ENCODE peak calls at places on chromosomes 6 and 20, in four cellular contexts. X is Panc1, Z is tibial artery, V is colonic mucosa. D is an unnamed sample.

GRCh38 chr6:145749632-145750031 is 14.3 kb upstream of the EPM2A start:
- DNase-seq in X (no peak), Z (no peak), V (no peak), D (no peak)

GRCh38 chr20:36720510-36720909 is 25.4 kb downstream of the NDRG3 start:
- DNase-seq in V (no peak), X (no peak), Z (no peak), D (no peak)

GRCh38 chr20:59825944-59826759 is 107.3 kb downstream of the SYCP2 start:
- DNase-seq in Z (no peak), X (no peak), V (peak; percentile 77), D (peak; percentile 47)

GRCh38 chr6:11258260-11259237 is 26.1 kb upstream of the NEDD9 start:
- DNase-seq in X (no peak), Z (no peak), V (no peak), D (no peak)

GRCh38 chr20:35006009-35006408 is 50.3 kb downstream of the MYH7B start:
- DNase-seq in X (no peak), V (no peak), Z (no peak), D (peak; percentile 24)

GRCh38 chr20:19652591-19653026 is 105.4 kb upstream of the RIN2 start:
- DNase-seq in V (no peak), Z (no peak), X (no peak), D (no peak)

GRCh38 chr6:138372711-138373463 is 4.8 kb upstream of the SMIM28 start:
- DNase-seq in Z (no peak), X (no peak), V (no peak), D (no peak)

GRCh38 chr6:146543940-146544661 is 468 bp downstream of the RAB32 start:
- DNase-seq in X (no peak), V (peak; percentile 60), Z (peak; percentile 52), D (peak; percentile 81)

GRCh38 chr6:150755042-150755441 is 110.5 kb upstream of the MTHFD1L start:
- DNase-seq in Z (no peak), V (no peak), X (no peak), D (no peak)

GRCh38 chr6:13311155-13311554 is 17.2 kb downstream of the TBC1D7 start:
- DNase-seq in X (no peak), V (no peak), Z (no peak), D (no peak)

GRCh38 chr6:22732186-22732970 is 163.0 kb downstream of the HDGFL1 start:
- DNase-seq in V (no peak), X (no peak), Z (no peak), D (no peak)

GRCh38 chr20:49091104-49091503 is 45.0 kb downstream of the CSE1L start:
- DNase-seq in Z (no peak), V (no peak), X (no peak), D (no peak)

GRCh38 chr6:41489284-41489851 is 56.8 kb upstream of the FOXP4 start:
- DNase-seq in Z (no peak), V (no peak), X (no peak), D (no peak)

GRCh38 chr20:9027626-9028025 is 41.3 kb upstream of the PLCB4 start:
- DNase-seq in Z (no peak), X (no peak), V (no peak), D (no peak)

GRCh38 chr6:81561071-81561564 is 191.4 kb downstream of the TENT5A start:
- DNase-seq in X (no peak), Z (no peak), V (no peak), D (no peak)

GRCh38 chr6:170128346-170128745 is 162.5 kb downstream of the DLL1 start:
- DNase-seq in Z (peak; percentile 8), V (peak; percentile 14), X (no peak), D (peak; percentile 12)

GRCh38 chr6:134312038-134312660 is 5.8 kb downstream of the SGK1 start:
- DNase-seq in V (no peak), X (no peak), Z (no peak), D (no peak)

GRCh38 chr6:139282684-139283083 is 9.1 kb downstream of the TXLNB start:
- DNase-seq in X (no peak), Z (no peak), V (no peak), D (no peak)

GRCh38 chr6:108805611-108806181 is 42.5 kb upstream of the ARMC2 start:
- DNase-seq in X (no peak), Z (no peak), V (no peak), D (no peak)

GRCh38 chr6:15522026-15522425 is 140.8 kb downstream of the DTNBP1 start:
- DNase-seq in Z (peak; percentile 16), V (no peak), X (no peak), D (no peak)

GRCh38 chr20:62356948-62357667 is 10.0 kb downstream of the LAMA5 start:
- DNase-seq in X (no peak), Z (peak; percentile 63), V (no peak), D (peak; percentile 94)

GRCh38 chr20:22810030-22810429 is 225.1 kb upstream of the SSTR4 start:
- DNase-seq in Z (no peak), X (no peak), V (no peak), D (no peak)

GRCh38 chr6:155026366-155027045 is 31.4 kb downstream of the TIAM2 start:
- DNase-seq in Z (peak; percentile 61), X (peak; percentile 73), V (no peak), D (peak; percentile 80)

GRCh38 chr6:99802396-99803031 is 191.5 kb downstream of the MCHR2 start:
- DNase-seq in X (no peak), V (no peak), Z (no peak), D (no peak)

GRCh38 chr6:143621876-143622605 is 55.7 kb upstream of the PHACTR2 start:
- DNase-seq in X (no peak), Z (no peak), V (no peak), D (no peak)

GRCh38 chr6:110720066-110720465 is 95.2 kb downstream of the CDK19 start:
- DNase-seq in V (no peak), X (no peak), Z (no peak), D (no peak)

GRCh38 chr20:49747707-49748524 is 34.2 kb upstream of the B4GALT5 start:
- DNase-seq in V (peak; percentile 43), Z (peak; percentile 88), X (no peak), D (peak; percentile 92)

GRCh38 chr6:225121-225721 is 67.1 kb upstream of the DUSP22 start:
- DNase-seq in V (no peak), Z (no peak), X (no peak), D (no peak)

GRCh38 chr6:14596410-14596809 is 478.8 kb downstream of the CD83 start:
- DNase-seq in X (no peak), Z (peak; percentile 29), V (no peak), D (no peak)

GRCh38 chr20:31543966-31544598 is 29.8 kb downstream of the HM13 start:
- DNase-seq in Z (no peak), X (no peak), V (no peak), D (no peak)

GRCh38 chr20:14568225-14568624 is 230.8 kb upstream of the FLRT3 start:
- DNase-seq in X (no peak), Z (no peak), V (no peak), D (no peak)

GRCh38 chr20:32968833-32969241 is 35.4 kb downstream of the SUN5 start:
- DNase-seq in X (no peak), Z (no peak), V (peak; percentile 10), D (no peak)

GRCh38 chr6:82567621-82568020 is 204.0 kb downstream of the TPBG start:
- DNase-seq in X (no peak), Z (no peak), V (no peak), D (no peak)

GRCh38 chr6:35483892-35484645 is 12.8 kb downstream of the TEAD3 start:
- DNase-seq in V (no peak), Z (no peak), X (no peak), D (no peak)
- H3K36me3 ChIP-seq in V (no peaks in the 10 kb centered on the region), Z (peaks cover 41% of the 10 kb centered on the region), X (no peaks in the 10 kb centered on the region), D (peaks cover 3% of the 10 kb centered on the region)

GRCh38 chr6:88183503-88183902 is 17.4 kb upstream of the CNR1 start:
- DNase-seq in Z (no peak), X (no peak), V (no peak), D (no peak)
- H3K4me1 ChIP-seq in Z (no peaks in the 10 kb centered on the region), X (no peaks in the 10 kb centered on the region), V (no peaks in the 10 kb centered on the region), D (no peaks in the 10 kb centered on the region)

DNA sequence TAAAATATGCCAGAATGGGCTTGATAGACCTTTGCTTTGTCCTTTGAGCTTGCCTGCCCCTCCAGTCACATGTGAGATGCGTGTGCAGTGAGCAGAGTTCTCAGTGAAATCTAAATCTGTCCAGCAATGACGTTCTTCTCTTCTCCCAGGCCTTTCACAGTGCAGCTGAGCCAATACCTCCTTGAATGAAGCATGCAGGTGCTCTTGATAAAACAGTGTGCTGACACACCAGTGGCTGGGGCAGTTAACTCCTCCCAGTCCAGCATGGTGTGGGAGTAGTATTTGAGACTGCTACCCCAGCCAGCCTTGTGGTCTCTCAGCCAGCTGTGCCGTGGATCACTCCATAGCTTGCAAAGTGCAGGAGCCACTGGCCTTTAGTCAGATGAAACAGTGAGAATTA is 240.5 kb downstream of the FARS2 start:
- DNase-seq in Z (no peak), X (no peak), V (no peak), D (no peak)
- H3K27ac ChIP-seq in Z (no peak overlapping the region), X (no peak overlapping the region), V (no peak overlapping the region), D (no peak overlapping the region)

GRCh38 chr6:38055210-38055609 is 235.7 kb downstream of the ZFAND3 start:
- DNase-seq in Z (no peak), X (no peak), V (no peak), D (no peak)

GRCh38 chr6:38054526-38054925 is 235.0 kb downstream of the ZFAND3 start:
- DNase-seq in V (no peak), Z (no peak), X (no peak), D (no peak)

GRCh38 chr6:38062066-38062465 is 242.5 kb downstream of the ZFAND3 start:
- DNase-seq in Z (no peak), V (no peak), X (no peak), D (no peak)

GRCh38 chr6:38056361-38056760 is 236.8 kb downstream of the ZFAND3 start:
- DNase-seq in Z (no peak), V (no peak), X (no peak), D (no peak)

DNA sequence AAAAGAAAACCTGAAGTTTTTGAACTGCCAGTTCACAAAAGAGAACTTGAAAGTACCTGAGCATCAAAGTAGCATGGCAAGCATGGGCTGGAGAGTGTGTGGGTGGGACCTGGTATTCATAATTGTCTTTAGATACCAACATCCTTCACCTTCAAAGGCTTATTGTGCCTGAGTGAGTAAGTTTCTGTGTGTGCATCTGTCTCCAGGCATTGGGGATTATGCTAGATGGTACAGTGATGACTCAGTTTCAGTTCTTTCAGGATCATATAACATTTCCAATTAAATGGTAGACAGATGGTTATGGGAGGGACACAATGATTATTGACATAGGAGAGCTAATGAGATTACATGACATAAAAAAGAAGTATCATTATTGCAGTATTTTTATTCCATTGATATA is 238.5 kb downstream of the ZFAND3 start:
- DNase-seq in Z (no peak), X (no peak), V (no peak), D (no peak)
- H3K36me3 ChIP-seq in Z (peaks cover 15% of the 10 kb centered on the region), X (peaks cover 12% of the 10 kb centered on the region), V (no peaks in the 10 kb centered on the region), D (peaks cover 2% of the 10 kb centered on the region)

GRCh38 chr20:47737923-47738322 is 47.4 kb downstream of the SULF2 start:
- DNase-seq in X (no peak), Z (no peak), V (no peak), D (no peak)
- H3K4me1 ChIP-seq in X (no peaks in the 10 kb centered on the region), Z (no peaks in the 10 kb centered on the region), V (no peaks in the 10 kb centered on the region), D (no peaks in the 10 kb centered on the region)

DNA sequence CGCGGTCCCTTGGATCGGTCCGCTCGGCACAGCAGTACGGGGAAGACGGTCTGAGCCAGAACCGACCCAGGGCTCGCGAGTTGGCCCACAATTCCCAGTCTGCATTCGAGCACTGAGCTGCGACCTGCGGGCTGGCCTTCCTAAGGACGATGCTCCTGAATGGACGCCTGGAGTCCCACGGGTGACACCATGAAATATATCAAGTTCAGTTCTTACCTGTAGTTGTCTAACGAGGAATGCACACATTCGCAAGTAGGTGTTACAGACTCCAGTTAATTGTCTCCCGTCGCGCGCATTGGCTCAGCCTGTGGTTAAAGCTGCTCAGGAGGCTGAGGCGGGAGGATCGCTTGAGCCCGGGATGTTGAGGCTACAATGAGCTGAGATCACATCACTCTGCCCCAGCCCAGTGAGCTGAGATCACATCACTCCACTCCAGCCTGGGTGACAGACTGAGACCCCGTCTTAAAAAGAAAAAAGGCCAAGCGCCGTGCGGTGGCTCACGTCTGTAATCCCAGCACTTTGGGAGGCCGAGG is 802 bp downstream of the PEX7 start:
- DNase-seq in V (no peak), Z (no peak), X (no peak), D (no peak)
- H3K27ac ChIP-seq in V (peak overlapping the region; percentile 92), Z (peak overlapping the region; percentile 86), X (peak overlapping the region; percentile 86), D (peak overlapping the region; percentile 69)

D was measured in aorta.